ENCODE peak calls at places on chromosomes 6 and 20, in nine cellular contexts. V, L, Q, B, S, F, G, J and C are unnamed samples.

GRCh38 chr6:72857791-72858190 is 235.9 kb downstream of the KCNQ5 start:
- DNase-seq in L (no peak), F (no peak), G (no peak), V (no peak), J (no peak), S (no peak), B (no peak), Q (no peak), C (no peak)

GRCh38 chr20:20795721-20796120 is 83.3 kb upstream of the RALGAPA2 start:
- DNase-seq in Q (no peak), S (no peak), L (no peak), J (no peak), F (no peak), G (no peak), B (no peak), V (no peak), C (no peak)

GRCh38 chr20:58691773-58692578 is 624 bp upstream of the NPEPL1 start:
- DNase-seq in B (no peak), V (no peak), J (no peak), L (no peak), S (no peak), Q (no peak), G (peak), F (no peak), C (peak)

GRCh38 chr6:100269189-100269588 is 195.5 kb downstream of the SIM1 start:
- DNase-seq in Q (no peak), L (no peak), V (no peak), S (no peak), F (no peak), B (peak), G (no peak), J (no peak), C (no peak)

GRCh38 chr20:45592574-45593189 is 13.6 kb upstream of the WFDC8 start:
- DNase-seq in L (no peak), J (peak), V (no peak), F (no peak), B (peak), S (no peak), G (no peak), Q (peak), C (peak)

GRCh38 chr6:33410711-33411631 is at the start of gene PHF1:
- DNase-seq in V (peak), S (no peak), F (no peak), Q (peak), L (no peak), G (peak), J (peak), B (peak), C (no peak)

GRCh38 chr20:52985687-52986086 is 13.5 kb downstream of the TSHZ2 start:
- DNase-seq in F (no peak), B (peak), L (no peak), S (no peak), J (no peak), V (no peak), Q (no peak), G (no peak), C (no peak)

GRCh38 chr6:43113431-43114260 is 37.5 kb downstream of the PTK7 start:
- DNase-seq in S (no peak), Q (no peak), B (no peak), V (no peak), L (no peak), G (no peak), J (no peak), F (no peak), C (no peak)

GRCh38 chr20:63782051-63782471 is 42.5 kb downstream of the SLC2A4RG start:
- DNase-seq in L (no peak), G (peak), J (no peak), Q (no peak), S (no peak), F (peak), V (peak), B (no peak), C (no peak)

GRCh38 chr6:27839303-27840081 is 72.7 kb downstream of the OR2B2 start:
- DNase-seq in F (no peak), J (no peak), S (no peak), B (peak), L (no peak), V (peak), G (no peak), Q (peak), C (no peak)

GRCh38 chr20:10800288-10800687 is 126.5 kb upstream of the JAG1 start:
- DNase-seq in V (no peak), F (no peak), L (no peak), Q (no peak), G (no peak), B (no peak), J (no peak), S (no peak), C (no peak)

GRCh38 chr6:35342258-35343091 is at the start of gene PPARD:
- DNase-seq in F (peak), L (peak), V (peak), S (peak), Q (peak), G (peak), J (peak), B (peak), C (peak)

GRCh38 chr6:163356324-163356723 is 58.2 kb upstream of the QKI start:
- DNase-seq in J (no peak), L (no peak), G (no peak), V (no peak), Q (no peak), B (peak), F (no peak), S (no peak), C (peak)

GRCh38 chr20:36754656-36755222 is 8.8 kb upstream of the NDRG3 start:
- DNase-seq in L (peak), S (peak), G (peak), Q (peak), V (peak), J (peak), B (peak), F (no peak), C (peak)

GRCh38 chr20:36097331-36097730 is 57.2 kb upstream of the EPB41L1 start:
- DNase-seq in F (no peak), Q (no peak), S (no peak), V (no peak), B (no peak), G (no peak), L (no peak), J (no peak), C (no peak)

GRCh38 chr6:44727651-44728630 is 340.4 kb downstream of the CDC5L start:
- DNase-seq in Q (no peak), F (no peak), L (no peak), J (no peak), G (no peak), V (no peak), B (no peak), S (no peak), C (no peak)

GRCh38 chr6:97025088-97025487 is 100.6 kb downstream of the KLHL32 start:
- DNase-seq in V (no peak), S (no peak), B (no peak), Q (no peak), F (no peak), G (no peak), J (no peak), L (no peak), C (no peak)

GRCh38 chr6:137234505-137234863 is 15.3 kb upstream of the IFNGR1 start:
- DNase-seq in J (no peak), F (no peak), V (peak), G (peak), S (no peak), L (no peak), B (no peak), Q (peak), C (peak)

GRCh38 chr6:44256291-44257006 is 879 bp downstream of the SLC35B2 start:
- DNase-seq in B (no peak), V (peak), L (no peak), F (no peak), S (no peak), Q (no peak), G (no peak), J (no peak), C (no peak)

GRCh38 chr6:98716341-98716740 is 118.0 kb upstream of the POU3F2 start:
- DNase-seq in F (no peak), V (no peak), L (no peak), S (no peak), G (no peak), Q (no peak), B (no peak), J (no peak), C (no peak)

GRCh38 chr6:24827162-24827561 is 28.4 kb upstream of the ARMH2 start:
- DNase-seq in F (no peak), B (no peak), J (no peak), L (no peak), S (no peak), G (no peak), V (no peak), Q (no peak), C (no peak)

GRCh38 chr20:46357030-46357514 is 48.8 kb upstream of the CDH22 start:
- DNase-seq in J (no peak), F (no peak), G (no peak), S (no peak), V (no peak), Q (no peak), B (peak), L (no peak), C (no peak)

GRCh38 chr20:34090645-34091044 is 21.4 kb downstream of the EIF2S2 start:
- DNase-seq in L (no peak), J (no peak), F (no peak), B (no peak), V (no peak), S (no peak), Q (no peak), G (no peak), C (no peak)

GRCh38 chr6:28211840-28212509 is 13.1 kb upstream of the ZSCAN9 start:
- DNase-seq in Q (no peak), G (no peak), V (no peak), F (no peak), B (peak), S (no peak), J (no peak), L (no peak), C (no peak)

GRCh38 chr20:32966881-32967781 is 37.1 kb downstream of the SUN5 start:
- DNase-seq in B (peak), Q (no peak), L (peak), F (no peak), G (peak), J (peak), S (no peak), V (peak), C (peak)

GRCh38 chr6:41344865-41345264 is 9.5 kb downstream of the NCR2 start:
- DNase-seq in L (no peak), J (no peak), V (peak), F (no peak), S (no peak), G (peak), Q (no peak), B (no peak), C (no peak)

GRCh38 chr6:6996124-6996523 is 111.6 kb upstream of the RREB1 start:
- DNase-seq in V (no peak), S (no peak), F (no peak), Q (no peak), J (no peak), G (no peak), B (no peak), L (no peak), C (no peak)

GRCh38 chr6:6491761-6492160 is 96.8 kb upstream of the LY86 start:
- DNase-seq in L (no peak), Q (no peak), F (no peak), G (no peak), S (no peak), V (no peak), B (no peak), J (no peak), C (no peak)

GRCh38 chr6:101779051-101779844 is 385.7 kb downstream of the GRIK2 start:
- DNase-seq in S (no peak), F (no peak), V (no peak), L (no peak), J (no peak), B (peak), Q (no peak), G (no peak), C (no peak)

GRCh38 chr20:30500829-30501440 is 756.5 kb upstream of the DEFB115 start:
- DNase-seq in G (no peak), V (no peak), Q (no peak), F (no peak), L (no peak), B (no peak), J (no peak), S (no peak), C (no peak)

GRCh38 chr6:113920663-113921267 is 50.2 kb downstream of the HDAC2 start:
- DNase-seq in Q (no peak), L (no peak), B (no peak), F (no peak), J (no peak), G (no peak), S (no peak), V (no peak), C (no peak)

GRCh38 chr6:79461205-79461604 is 76.0 kb downstream of the LCA5 start:
- DNase-seq in J (no peak), B (no peak), V (no peak), S (no peak), F (no peak), Q (no peak), G (no peak), L (no peak), C (no peak)

GRCh38 chr20:9447182-9447581 is 67.2 kb upstream of the LAMP5 start:
- DNase-seq in G (no peak), J (no peak), L (no peak), Q (no peak), V (no peak), F (no peak), S (no peak), B (no peak), C (no peak)